ENCODE peak calls at places on chromosomes 5 and 9, in eight cellular contexts. X is astrocyte of the cerebellum; H is activated naive CD8-positive, alpha-beta T cell treated with anti-CD3 and anti-CD28 coated beads, Interleukin-2, amount 50 U/mL, for 24 hours; E is stimulated activated CD4-positive, alpha-beta T cell treated with anti-CD3 and anti-CD28 coated beads, Interleukin-4, amount 100 ng/mL, for 1 hour; L is endothelial cell of umbilical vein; B is HCEC 1CT; N is RCC 7860; I is endothelial cell. S is an unnamed sample.

GRCh38 chr9:69195681-69196080 is 21.6 kb downstream of the TJP2 start:
- DNase-seq in X (no peak), H (no peak), E (no peak), L (no peak), B (no peak), N (no peak), I (no peak), S (no peak)

GRCh38 chr5:35194636-35195471 is 35.4 kb downstream of the PRLR start:
- DNase-seq in X (no peak), H (no peak), E (no peak), L (no peak), B (no peak), N (no peak), I (no peak), S (no peak)

GRCh38 chr5:5521478-5521877 is 99.0 kb downstream of the ICE1 start:
- DNase-seq in X (no peak), H (no peak), E (no peak), L (no peak), B (no peak), N (no peak), I (no peak), S (no peak)

GRCh38 chr9:108019821-108020220 is 530.3 kb upstream of the KLF4 start:
- DNase-seq in X (no peak), H (no peak), E (no peak), L (no peak), B (no peak), N (peak), I (no peak), S (no peak)

GRCh38 chr9:79988126-79988525 is 416.4 kb downstream of the TLE4 start:
- DNase-seq in X (no peak), H (no peak), E (no peak), L (no peak), B (no peak), N (no peak), I (no peak), S (no peak)

GRCh38 chr5:168214886-168215285 is 76.6 kb upstream of the WWC1 start:
- DNase-seq in X (no peak), H (no peak), E (no peak), L (no peak), B (no peak), N (no peak), I (no peak), S (no peak)

GRCh38 chr5:172849636-172850453 is 15.8 kb downstream of the ERGIC1 start:
- DNase-seq in X (no peak), H (no peak), E (no peak), L (no peak), B (peak), N (peak), I (no peak), S (peak)

GRCh38 chr5:157142317-157143126 is at the start of gene MED7:
- DNase-seq in X (peak), H (peak), E (peak), L (peak), B (peak), N (peak), I (peak), S (peak)

GRCh38 chr9:116574027-116574679 is 113.0 kb upstream of the TRIM32 start:
- DNase-seq in X (no peak), H (no peak), E (no peak), L (no peak), B (no peak), N (no peak), I (no peak), S (no peak)